ENCODE peak calls at places on chromosome 19, in four cellular contexts. One of them, this sample, is unnamed.

GRCh38 chr19:12261554-12261953 is 33.1 kb downstream of the ZNF44 start:
- DNase-seq in adrenal gland: no peak
- DNase-seq in Peyer's patch: no peak
- DNase-seq in ovary: no peak
- DNase-seq in this sample: no peak

GRCh38 chr19:51179297-51179696 is 37.2 kb downstream of the SIGLEC7 start:
- DNase-seq in adrenal gland: no peak
- DNase-seq in Peyer's patch: no peak
- DNase-seq in ovary: no peak
- DNase-seq in this sample: no peak

GRCh38 chr19:3725640-3726310 is 17.6 kb downstream of the TJP3 start:
- DNase-seq in adrenal gland: no peak
- DNase-seq in Peyer's patch: peak; percentile 89
- DNase-seq in ovary: no peak
- DNase-seq in this sample: no peak

GRCh38 chr19:56076413-56076998 is 44.6 kb downstream of the ZNF787 start:
- DNase-seq in adrenal gland: peak; percentile 48
- DNase-seq in Peyer's patch: peak; percentile 80
- DNase-seq in ovary: peak; percentile 65
- DNase-seq in this sample: peak; percentile 48

GRCh38 chr19:55053735-55054134 is 9.2 kb downstream of the RDH13 start:
- DNase-seq in adrenal gland: no peak
- DNase-seq in Peyer's patch: no peak
- DNase-seq in ovary: no peak
- DNase-seq in this sample: no peak

GRCh38 chr19:52786078-52786463 is 520 bp downstream of the ZNF600 start:
- DNase-seq in adrenal gland: no peak
- DNase-seq in Peyer's patch: peak; percentile 51
- DNase-seq in ovary: peak; percentile 25
- DNase-seq in this sample: peak; percentile 75

GRCh38 chr19:9130965-9131364 is 4.2 kb upstream of the OR7G3 start:
- DNase-seq in adrenal gland: no peak
- DNase-seq in Peyer's patch: no peak
- DNase-seq in ovary: no peak
- DNase-seq in this sample: no peak

GRCh38 chr19:3274245-3275067 is 50.0 kb downstream of the CELF5 start:
- DNase-seq in adrenal gland: no peak
- DNase-seq in Peyer's patch: no peak
- DNase-seq in ovary: no peak
- DNase-seq in this sample: no peak

GRCh38 chr19:44723952-44724319 is 24.6 kb upstream of the BCL3 start:
- DNase-seq in adrenal gland: peak; percentile 86
- DNase-seq in Peyer's patch: peak; percentile 92
- DNase-seq in ovary: peak; percentile 84
- DNase-seq in this sample: peak; percentile 95

GRCh38 chr19:7867092-7867844 is 6.9 kb downstream of the PRR36 start:
- DNase-seq in adrenal gland: no peak
- DNase-seq in Peyer's patch: no peak
- DNase-seq in ovary: no peak
- DNase-seq in this sample: no peak

GRCh38 chr19:58021541-58022282 is 12.1 kb upstream of the ZSCAN1 start:
- DNase-seq in adrenal gland: peak; percentile 29
- DNase-seq in Peyer's patch: peak; percentile 71
- DNase-seq in ovary: peak; percentile 48
- DNase-seq in this sample: peak; percentile 35

GRCh38 chr19:55638864-55639359 is 1.9 kb upstream of the ZNF580 start:
- DNase-seq in adrenal gland: peak; percentile 56
- DNase-seq in Peyer's patch: no peak
- DNase-seq in ovary: no peak
- DNase-seq in this sample: no peak

GRCh38 chr19:3655402-3656072 is 28.9 kb upstream of the CACTIN start:
- DNase-seq in adrenal gland: no peak
- DNase-seq in Peyer's patch: no peak
- DNase-seq in ovary: no peak
- DNase-seq in this sample: no peak

GRCh38 chr19:35533822-35534521 is 716 bp downstream of the GAPDHS start:
- DNase-seq in adrenal gland: peak; percentile 58
- DNase-seq in Peyer's patch: peak; percentile 70
- DNase-seq in ovary: no peak
- DNase-seq in this sample: peak; percentile 91

GRCh38 chr19:54937926-54938325 is 9.4 kb downstream of the NLRP7 start:
- DNase-seq in adrenal gland: no peak
- DNase-seq in Peyer's patch: peak; percentile 52
- DNase-seq in ovary: no peak
- DNase-seq in this sample: no peak

GRCh38 chr19:6473652-6474051 is 7.9 kb downstream of the DENND1C start:
- DNase-seq in adrenal gland: no peak
- DNase-seq in Peyer's patch: peak; percentile 71
- DNase-seq in ovary: no peak
- DNase-seq in this sample: no peak

GRCh38 chr19:18414504-18415176 is 4.6 kb upstream of the SSBP4 start:
- DNase-seq in adrenal gland: peak; percentile 53
- DNase-seq in Peyer's patch: peak; percentile 75
- DNase-seq in ovary: peak; percentile 56
- DNase-seq in this sample: peak; percentile 78

GRCh38 chr19:7618771-7619510 is 10.4 kb downstream of the XAB2 start:
- DNase-seq in adrenal gland: peak; percentile 85
- DNase-seq in Peyer's patch: peak; percentile 81
- DNase-seq in ovary: no peak
- DNase-seq in this sample: no peak

GRCh38 chr19:23943411-23943810 is 28.7 kb downstream of the ZNF726 start:
- DNase-seq in adrenal gland: no peak
- DNase-seq in Peyer's patch: no peak
- DNase-seq in ovary: no peak
- DNase-seq in this sample: no peak

GRCh38 chr19:6610934-6611370 is 20.0 kb upstream of the CD70 start:
- DNase-seq in adrenal gland: no peak
- DNase-seq in Peyer's patch: no peak
- DNase-seq in ovary: no peak
- DNase-seq in this sample: no peak

GRCh38 chr19:42283248-42284065 is 14.4 kb downstream of the CIC start:
- DNase-seq in adrenal gland: peak; percentile 97
- DNase-seq in Peyer's patch: peak; percentile 98
- DNase-seq in ovary: peak; percentile 97
- DNase-seq in this sample: peak; percentile 98

GRCh38 chr19:7989071-7989575 is 16.3 kb downstream of the ELAVL1 start:
- DNase-seq in adrenal gland: no peak
- DNase-seq in Peyer's patch: no peak
- DNase-seq in ovary: no peak
- DNase-seq in this sample: no peak

GRCh38 chr19:41784337-41785239 is 11.8 kb upstream of the CEACAM3 start:
- DNase-seq in adrenal gland: no peak
- DNase-seq in Peyer's patch: peak; percentile 50
- DNase-seq in ovary: no peak
- DNase-seq in this sample: no peak

GRCh38 chr19:11420429-11420893 is 1.3 kb upstream of the RGL3 start:
- DNase-seq in adrenal gland: peak; percentile 80
- DNase-seq in Peyer's patch: no peak
- DNase-seq in ovary: peak; percentile 75
- DNase-seq in this sample: peak; percentile 81

GRCh38 chr19:51195616-51196015 is 29.3 kb upstream of the CD33 start:
- DNase-seq in adrenal gland: no peak
- DNase-seq in Peyer's patch: no peak
- DNase-seq in ovary: no peak
- DNase-seq in this sample: no peak

GRCh38 chr19:27775395-27775794 is 1437.6 kb downstream of the UQCRFS1 start:
- DNase-seq in adrenal gland: no peak
- DNase-seq in Peyer's patch: no peak
- DNase-seq in ovary: no peak
- DNase-seq in this sample: no peak

GRCh38 chr19:7247160-7247559 is 47.1 kb downstream of the INSR start:
- DNase-seq in adrenal gland: no peak
- DNase-seq in Peyer's patch: no peak
- DNase-seq in ovary: no peak
- DNase-seq in this sample: no peak

GRCh38 chr19:54391589-54392061 is 23.6 kb upstream of the TTYH1 start:
- DNase-seq in adrenal gland: no peak
- DNase-seq in Peyer's patch: no peak
- DNase-seq in ovary: no peak
- DNase-seq in this sample: no peak

GRCh38 chr19:45187421-45188100 is 9.0 kb downstream of the BLOC1S3 start:
- DNase-seq in adrenal gland: no peak
- DNase-seq in Peyer's patch: no peak
- DNase-seq in ovary: no peak
- DNase-seq in this sample: no peak

GRCh38 chr19:40600086-40600917 is 867 bp upstream of the LTBP4 start:
- DNase-seq in adrenal gland: no peak
- DNase-seq in Peyer's patch: no peak
- DNase-seq in ovary: peak; percentile 63
- DNase-seq in this sample: no peak

GRCh38 chr19:7789447-7789846 is 26.4 kb downstream of the CLEC4M start:
- DNase-seq in adrenal gland: no peak
- DNase-seq in Peyer's patch: peak; percentile 56
- DNase-seq in ovary: no peak
- DNase-seq in this sample: peak; percentile 81

DNA sequence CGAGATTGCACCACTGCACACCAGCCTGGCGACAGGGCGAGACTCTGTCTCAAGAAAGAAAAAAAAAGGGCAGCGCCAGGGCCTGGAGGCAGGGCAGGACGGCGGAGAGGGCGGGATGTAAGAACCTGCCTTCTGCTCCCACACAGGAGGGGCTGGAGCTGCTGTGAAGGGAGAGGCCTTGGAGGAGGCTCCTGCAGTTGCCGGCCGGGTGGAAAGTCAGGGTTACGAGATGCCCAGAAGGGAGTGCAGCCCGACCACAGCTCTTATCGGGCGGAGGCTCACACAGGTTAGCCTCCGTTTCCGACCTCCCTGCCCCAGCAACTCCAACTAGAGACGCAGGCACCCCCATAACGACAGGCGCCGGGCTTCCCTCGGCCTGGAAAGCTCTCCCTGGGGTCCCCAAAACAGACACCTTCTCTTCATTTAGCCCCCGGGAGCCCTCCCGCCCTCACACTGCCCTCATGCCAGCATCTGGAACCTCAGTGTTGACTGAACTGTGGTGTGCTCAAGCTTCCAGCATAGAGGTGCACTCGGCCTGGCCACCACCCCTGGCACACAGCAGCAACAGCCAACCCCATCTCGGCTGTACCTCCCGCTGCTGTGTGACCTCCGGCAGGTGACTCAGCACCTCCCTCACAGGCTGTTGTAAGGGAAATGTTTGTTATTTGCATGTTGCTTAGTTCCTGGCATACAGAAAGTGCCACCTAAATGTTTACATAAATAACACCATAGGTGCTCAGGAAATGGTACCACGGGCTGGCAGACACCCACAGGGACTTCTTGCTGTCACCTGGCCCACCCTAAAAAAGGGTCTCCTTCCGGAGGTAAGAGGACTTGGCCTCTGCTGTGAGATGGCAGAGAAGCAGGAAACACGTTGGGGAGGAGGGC is 1.3 kb downstream of the PLPP2 start:
- DNase-seq in adrenal gland: peak; percentile 61
- DNase-seq in Peyer's patch: peak; percentile 87
- DNase-seq in ovary: no peak
- DNase-seq in this sample: no peak
- TF ChIP-seq POLR2A in adrenal gland: no peak
- TF ChIP-seq POLR2A in Peyer's patch: peak; percentile 58
- TF ChIP-seq POLR2A in ovary: no peak
- TF ChIP-seq POLR2A in this sample: no peak

GRCh38 chr19:39492788-39493187 is 6.0 kb upstream of the DLL3 start:
- DNase-seq in adrenal gland: no peak
- DNase-seq in Peyer's patch: no peak
- DNase-seq in ovary: no peak
- DNase-seq in this sample: no peak

GRCh38 chr19:39496063-39496462 is 2.7 kb upstream of the DLL3 start:
- DNase-seq in adrenal gland: no peak
- DNase-seq in Peyer's patch: no peak
- DNase-seq in ovary: no peak
- DNase-seq in this sample: no peak

GRCh38 chr19:39497850-39498261 is 891 bp upstream of the DLL3 start:
- DNase-seq in adrenal gland: no peak
- DNase-seq in Peyer's patch: peak; percentile 66
- DNase-seq in ovary: peak; percentile 28
- DNase-seq in this sample: no peak

GRCh38 chr19:39494661-39495060 is 4.1 kb upstream of the DLL3 start:
- DNase-seq in adrenal gland: no peak
- DNase-seq in Peyer's patch: no peak
- DNase-seq in ovary: no peak
- DNase-seq in this sample: no peak

GRCh38 chr19:39492225-39492624 is 6.5 kb upstream of the DLL3 start:
- DNase-seq in adrenal gland: no peak
- DNase-seq in Peyer's patch: no peak
- DNase-seq in ovary: no peak
- DNase-seq in this sample: no peak
- H3K4me1 ChIP-seq in adrenal gland: no peaks in the 10 kb centered on the region
- H3K4me1 ChIP-seq in Peyer's patch: no peaks in the 10 kb centered on the region
- H3K4me1 ChIP-seq in ovary: no peaks in the 10 kb centered on the region
- H3K4me1 ChIP-seq in this sample: no peaks in the 10 kb centered on the region

DNA sequence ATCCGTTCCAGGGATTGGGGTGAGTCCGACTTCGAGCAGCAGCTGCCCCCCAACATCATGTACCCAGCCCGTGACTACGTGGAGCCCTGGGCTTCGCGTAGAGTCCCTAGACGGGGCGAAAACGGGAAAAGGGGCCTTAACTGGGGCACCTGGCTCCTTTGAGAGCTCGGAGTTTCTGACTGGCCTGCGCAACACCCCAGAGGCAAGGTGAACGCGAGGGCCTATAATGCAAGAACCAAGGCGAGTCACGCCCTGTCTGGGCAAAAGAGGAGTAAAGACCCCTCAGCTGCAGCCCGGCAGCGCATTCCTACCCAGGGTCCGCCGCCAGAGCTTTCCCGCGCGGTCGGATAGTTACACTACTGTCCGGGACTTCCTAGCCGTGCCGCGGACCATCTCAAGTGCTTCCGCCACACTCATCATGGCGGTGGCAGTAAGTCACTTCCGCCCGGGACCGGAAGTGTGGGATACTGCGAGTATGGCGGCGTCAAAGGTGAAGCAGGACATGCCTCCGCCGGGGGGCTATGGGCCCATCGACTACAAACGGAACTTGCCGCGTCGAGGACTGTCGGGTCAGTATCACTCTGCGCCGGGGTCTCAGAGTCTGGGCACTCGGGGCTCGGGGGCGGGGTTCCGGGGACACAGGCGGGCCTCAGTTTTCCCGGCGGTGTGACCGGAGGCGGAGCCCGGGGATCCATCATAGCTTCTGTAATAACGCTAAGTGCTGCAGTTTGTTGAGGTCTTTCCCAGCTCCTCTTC is at the start of gene NDUFA13:
- DNase-seq in adrenal gland: peak; percentile 90
- DNase-seq in Peyer's patch: peak; percentile 97
- DNase-seq in ovary: peak; percentile 95
- DNase-seq in this sample: peak; percentile 96
- TF ChIP-seq POLR2A in adrenal gland: peak; percentile 57
- TF ChIP-seq POLR2A in Peyer's patch: peak; percentile 76
- TF ChIP-seq POLR2A in ovary: peak; percentile 70
- TF ChIP-seq POLR2A in this sample: no peak

GRCh38 chr19:2173841-2174577 is 10.3 kb downstream of the DOT1L start:
- DNase-seq in adrenal gland: peak; percentile 64
- DNase-seq in Peyer's patch: no peak
- DNase-seq in ovary: no peak
- DNase-seq in this sample: no peak
- H3K4me1 ChIP-seq in adrenal gland: peaks cover 54% of the 10 kb centered on the region
- H3K4me1 ChIP-seq in Peyer's patch: peaks cover 12% of the 10 kb centered on the region
- H3K4me1 ChIP-seq in ovary: peaks cover 24% of the 10 kb centered on the region
- H3K4me1 ChIP-seq in this sample: peaks cover 41% of the 10 kb centered on the region

GRCh38 chr19:808176-808741 is 11.0 kb downstream of the PTBP1 start:
- DNase-seq in adrenal gland: no peak
- DNase-seq in Peyer's patch: no peak
- DNase-seq in ovary: no peak
- DNase-seq in this sample: no peak
- TF ChIP-seq POLR2A in adrenal gland: no peak
- TF ChIP-seq POLR2A in Peyer's patch: no peak
- TF ChIP-seq POLR2A in ovary: no peak
- TF ChIP-seq POLR2A in this sample: no peak

GRCh38 chr19:16297575-16298178 is 26.9 kb upstream of the KLF2 start:
- DNase-seq in adrenal gland: no peak
- DNase-seq in Peyer's patch: peak; percentile 52
- DNase-seq in ovary: no peak
- DNase-seq in this sample: no peak
- H3K4me1 ChIP-seq in adrenal gland: no peaks in the 10 kb centered on the region
- H3K4me1 ChIP-seq in Peyer's patch: no peaks in the 10 kb centered on the region
- H3K4me1 ChIP-seq in ovary: peaks cover 5% of the 10 kb centered on the region
- H3K4me1 ChIP-seq in this sample: peaks cover 5% of the 10 kb centered on the region

This sample was measured in spleen.